ENCODE peak calls at places on chromosomes 7 and 10, in nine cellular contexts. One of them, this sample, is unnamed.

GRCh38 chr10:50635286-50635685 is 11.5 kb upstream of the SGMS1 start:
- DNase-seq in astrocyte of the cerebellum: peak
- DNase-seq in upper lobe of right lung: no peak
- DNase-seq in left ventricle myocardium inferior: no peak
- DNase-seq in heart left ventricle: no peak
- DNase-seq in glutamatergic neuron: no peak
- DNase-seq in psoas muscle: no peak
- DNase-seq in progenitor cell of endocrine pancreas: no peak
- DNase-seq in GM10248: no peak
- DNase-seq in this sample: no peak

GRCh38 chr7:91083855-91084644 is 180.2 kb upstream of the FZD1 start:
- DNase-seq in progenitor cell of endocrine pancreas: no peak
- DNase-seq in psoas muscle: no peak
- DNase-seq in upper lobe of right lung: peak
- DNase-seq in heart left ventricle: peak
- DNase-seq in glutamatergic neuron: no peak
- DNase-seq in GM10248: no peak
- DNase-seq in astrocyte of the cerebellum: no peak
- DNase-seq in left ventricle myocardium inferior: peak
- DNase-seq in this sample: no peak

GRCh38 chr7:127822822-127823508 is 171.0 kb downstream of the SND1 start:
- DNase-seq in heart left ventricle: no peak
- DNase-seq in progenitor cell of endocrine pancreas: no peak
- DNase-seq in astrocyte of the cerebellum: no peak
- DNase-seq in glutamatergic neuron: no peak
- DNase-seq in psoas muscle: no peak
- DNase-seq in left ventricle myocardium inferior: no peak
- DNase-seq in GM10248: no peak
- DNase-seq in upper lobe of right lung: no peak
- DNase-seq in this sample: no peak

GRCh38 chr10:60340973-60341372 is 48.7 kb downstream of the ANK3 start:
- DNase-seq in progenitor cell of endocrine pancreas: no peak
- DNase-seq in upper lobe of right lung: no peak
- DNase-seq in GM10248: no peak
- DNase-seq in heart left ventricle: no peak
- DNase-seq in psoas muscle: no peak
- DNase-seq in astrocyte of the cerebellum: no peak
- DNase-seq in glutamatergic neuron: no peak
- DNase-seq in left ventricle myocardium inferior: no peak
- DNase-seq in this sample: no peak

GRCh38 chr7:128792471-128793183 is 859 bp downstream of the CCDC136 start:
- DNase-seq in progenitor cell of endocrine pancreas: no peak
- DNase-seq in psoas muscle: no peak
- DNase-seq in astrocyte of the cerebellum: no peak
- DNase-seq in GM10248: no peak
- DNase-seq in glutamatergic neuron: peak
- DNase-seq in upper lobe of right lung: no peak
- DNase-seq in heart left ventricle: peak
- DNase-seq in left ventricle myocardium inferior: peak
- DNase-seq in this sample: no peak

GRCh38 chr7:4345004-4345403 is 337.1 kb upstream of the FOXK1 start:
- DNase-seq in heart left ventricle: no peak
- DNase-seq in progenitor cell of endocrine pancreas: no peak
- DNase-seq in glutamatergic neuron: no peak
- DNase-seq in psoas muscle: no peak
- DNase-seq in upper lobe of right lung: no peak
- DNase-seq in left ventricle myocardium inferior: no peak
- DNase-seq in GM10248: no peak
- DNase-seq in astrocyte of the cerebellum: no peak
- DNase-seq in this sample: no peak

GRCh38 chr7:1085910-1086421 is 1.9 kb upstream of the GPER1 start:
- DNase-seq in astrocyte of the cerebellum: no peak
- DNase-seq in upper lobe of right lung: no peak
- DNase-seq in progenitor cell of endocrine pancreas: no peak
- DNase-seq in left ventricle myocardium inferior: no peak
- DNase-seq in GM10248: no peak
- DNase-seq in heart left ventricle: no peak
- DNase-seq in glutamatergic neuron: no peak
- DNase-seq in psoas muscle: no peak
- DNase-seq in this sample: no peak

GRCh38 chr10:84552478-84552877 is 224.1 kb downstream of the CCSER2 start:
- DNase-seq in upper lobe of right lung: no peak
- DNase-seq in astrocyte of the cerebellum: no peak
- DNase-seq in left ventricle myocardium inferior: no peak
- DNase-seq in psoas muscle: no peak
- DNase-seq in progenitor cell of endocrine pancreas: no peak
- DNase-seq in GM10248: no peak
- DNase-seq in glutamatergic neuron: no peak
- DNase-seq in heart left ventricle: no peak
- DNase-seq in this sample: no peak

GRCh38 chr7:129845972-129846327 is 106.8 kb downstream of the UBE2H start:
- DNase-seq in astrocyte of the cerebellum: peak
- DNase-seq in glutamatergic neuron: no peak
- DNase-seq in left ventricle myocardium inferior: no peak
- DNase-seq in upper lobe of right lung: no peak
- DNase-seq in progenitor cell of endocrine pancreas: no peak
- DNase-seq in GM10248: no peak
- DNase-seq in psoas muscle: no peak
- DNase-seq in heart left ventricle: no peak
- DNase-seq in this sample: no peak

DNA sequence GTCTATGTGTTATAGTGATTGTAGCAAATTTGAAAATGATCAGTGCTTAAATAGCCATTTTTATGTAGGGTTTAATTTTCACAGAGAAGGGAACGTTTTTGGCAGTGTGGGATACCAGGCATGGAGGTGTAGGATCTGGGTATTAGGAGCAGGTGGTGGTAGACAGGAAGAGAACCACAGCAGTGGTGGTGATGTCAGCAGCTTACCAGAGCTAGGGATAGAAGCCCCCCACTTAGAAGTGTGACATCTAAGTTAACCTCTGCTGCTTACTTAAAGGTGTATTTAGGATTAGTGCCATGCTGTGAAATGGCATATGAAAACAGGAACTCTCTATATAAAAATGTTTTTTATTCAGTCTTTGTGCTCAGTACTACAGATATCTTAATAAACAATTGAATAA is 73.8 kb downstream of the CREM start:
- DNase-seq in left ventricle myocardium inferior: no peak
- DNase-seq in GM10248: no peak
- DNase-seq in progenitor cell of endocrine pancreas: no peak
- DNase-seq in glutamatergic neuron: no peak
- DNase-seq in astrocyte of the cerebellum: no peak
- DNase-seq in heart left ventricle: no peak
- DNase-seq in psoas muscle: no peak
- DNase-seq in upper lobe of right lung: no peak
- DNase-seq in this sample: no peak
- TF ChIP-seq CTCF in left ventricle myocardium inferior: no peak
- TF ChIP-seq CTCF in GM10248: no peak
- TF ChIP-seq CTCF in progenitor cell of endocrine pancreas: no peak
- TF ChIP-seq CTCF in glutamatergic neuron: no peak
- TF ChIP-seq CTCF in astrocyte of the cerebellum: no peak
- TF ChIP-seq CTCF in heart left ventricle: no peak
- TF ChIP-seq CTCF in psoas muscle: no peak
- TF ChIP-seq CTCF in upper lobe of right lung: no peak
- TF ChIP-seq CTCF in this sample: no peak

DNA sequence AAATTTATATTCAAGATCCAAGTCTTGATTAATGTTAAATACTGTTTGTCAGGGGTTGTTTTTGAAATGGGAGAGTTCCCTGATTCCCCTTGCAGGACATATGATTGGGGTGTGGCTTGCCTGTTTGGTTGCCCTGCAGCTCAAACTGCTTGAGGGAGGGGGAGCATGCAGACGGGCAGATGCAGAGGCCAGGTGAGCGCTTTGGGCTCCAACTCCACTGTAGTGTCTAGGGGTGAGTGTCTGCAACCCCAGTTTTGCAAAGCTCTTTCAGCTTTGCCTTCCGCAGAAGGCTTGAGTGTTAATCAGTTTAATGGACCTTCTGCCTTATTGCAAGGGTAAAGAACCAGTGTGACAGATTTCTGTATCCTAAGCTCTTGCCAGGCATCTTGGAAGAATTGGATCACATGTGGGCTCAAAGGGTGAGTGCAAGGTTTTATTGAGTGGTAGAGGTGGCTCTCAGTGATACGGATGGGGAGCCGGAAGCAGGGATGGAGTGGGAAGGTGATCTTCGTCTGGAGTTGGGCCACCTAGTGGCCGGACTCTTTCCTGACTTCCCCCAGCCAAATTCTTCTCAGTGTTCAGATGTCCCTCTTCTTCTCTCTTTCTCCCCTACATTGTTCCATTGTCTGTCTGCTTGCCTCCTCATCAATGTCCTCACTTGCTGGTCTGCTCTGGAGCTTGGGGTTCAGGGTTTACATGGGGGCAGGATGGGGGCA is 479.7 kb downstream of the ATRNL1 start:
- DNase-seq in left ventricle myocardium inferior: no peak
- DNase-seq in astrocyte of the cerebellum: no peak
- DNase-seq in upper lobe of right lung: no peak
- DNase-seq in glutamatergic neuron: peak
- DNase-seq in progenitor cell of endocrine pancreas: no peak
- DNase-seq in GM10248: peak
- DNase-seq in psoas muscle: no peak
- DNase-seq in heart left ventricle: no peak
- DNase-seq in this sample: no peak
- TF ChIP-seq CTCF in left ventricle myocardium inferior: no peak
- TF ChIP-seq CTCF in astrocyte of the cerebellum: peak
- TF ChIP-seq CTCF in upper lobe of right lung: peak
- TF ChIP-seq CTCF in glutamatergic neuron: peak
- TF ChIP-seq CTCF in progenitor cell of endocrine pancreas: peak
- TF ChIP-seq CTCF in GM10248: peak
- TF ChIP-seq CTCF in psoas muscle: no peak
- TF ChIP-seq CTCF in heart left ventricle: no peak
- TF ChIP-seq CTCF in this sample: no peak

GRCh38 chr10:79507436-79508167 is 4.7 kb upstream of the EIF5AL1 start:
- DNase-seq in heart left ventricle: no peak
- DNase-seq in GM10248: no peak
- DNase-seq in upper lobe of right lung: no peak
- DNase-seq in glutamatergic neuron: no peak
- DNase-seq in astrocyte of the cerebellum: no peak
- DNase-seq in psoas muscle: no peak
- DNase-seq in progenitor cell of endocrine pancreas: no peak
- DNase-seq in left ventricle myocardium inferior: no peak
- DNase-seq in this sample: no peak

GRCh38 chr10:79496896-79497295 is 15.4 kb upstream of the EIF5AL1 start:
- DNase-seq in glutamatergic neuron: no peak
- DNase-seq in psoas muscle: no peak
- DNase-seq in upper lobe of right lung: no peak
- DNase-seq in heart left ventricle: no peak
- DNase-seq in left ventricle myocardium inferior: no peak
- DNase-seq in astrocyte of the cerebellum: no peak
- DNase-seq in GM10248: no peak
- DNase-seq in progenitor cell of endocrine pancreas: no peak
- DNase-seq in this sample: no peak

GRCh38 chr10:79498431-79498830 is 13.9 kb upstream of the EIF5AL1 start:
- DNase-seq in GM10248: no peak
- DNase-seq in glutamatergic neuron: no peak
- DNase-seq in astrocyte of the cerebellum: no peak
- DNase-seq in heart left ventricle: no peak
- DNase-seq in progenitor cell of endocrine pancreas: no peak
- DNase-seq in psoas muscle: no peak
- DNase-seq in upper lobe of right lung: no peak
- DNase-seq in left ventricle myocardium inferior: no peak
- DNase-seq in this sample: no peak

GRCh38 chr10:79505771-79506351 is 6.5 kb upstream of the EIF5AL1 start:
- DNase-seq in psoas muscle: no peak
- DNase-seq in glutamatergic neuron: no peak
- DNase-seq in left ventricle myocardium inferior: no peak
- DNase-seq in upper lobe of right lung: no peak
- DNase-seq in heart left ventricle: no peak
- DNase-seq in astrocyte of the cerebellum: no peak
- DNase-seq in GM10248: no peak
- DNase-seq in progenitor cell of endocrine pancreas: no peak
- DNase-seq in this sample: no peak

DNA sequence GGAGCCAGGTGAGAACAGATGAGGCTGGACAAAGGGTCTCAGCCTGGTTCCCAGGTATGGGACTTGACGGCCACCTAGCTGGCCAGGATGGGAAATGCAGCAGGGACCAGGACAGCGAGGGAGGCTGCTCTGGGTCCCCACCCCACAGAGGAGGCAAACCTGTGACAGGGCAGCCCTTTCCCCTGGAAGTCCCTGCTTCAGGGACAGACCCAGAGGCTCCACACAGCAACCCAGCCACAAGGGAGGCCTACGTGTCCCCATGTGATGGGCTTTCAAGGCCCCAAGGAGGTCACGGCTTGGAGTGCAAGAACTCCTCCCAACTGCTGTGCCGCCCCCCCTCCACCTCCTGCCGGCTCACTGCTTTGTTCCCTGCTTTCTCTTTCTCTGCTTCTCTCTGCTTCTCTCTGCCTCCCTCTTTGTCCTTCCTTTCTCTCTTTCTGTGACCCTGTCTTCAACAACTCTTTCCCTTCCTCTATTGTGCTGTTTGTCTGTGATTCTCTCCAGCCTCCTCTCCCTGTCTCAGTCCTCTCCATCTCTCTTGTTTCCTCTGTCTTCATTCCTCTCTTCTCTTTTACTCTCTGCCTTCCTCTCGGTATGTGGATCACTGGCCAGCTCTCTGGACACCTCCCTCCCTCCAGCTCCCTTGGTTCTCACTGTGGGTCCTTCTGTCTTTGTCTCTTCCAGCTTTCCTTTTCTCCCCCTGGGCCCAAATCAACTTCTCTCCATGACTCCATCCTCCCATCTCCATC is 9.6 kb upstream of the EIF5AL1 start:
- DNase-seq in heart left ventricle: no peak
- DNase-seq in glutamatergic neuron: peak
- DNase-seq in psoas muscle: no peak
- DNase-seq in astrocyte of the cerebellum: no peak
- DNase-seq in upper lobe of right lung: no peak
- DNase-seq in progenitor cell of endocrine pancreas: peak
- DNase-seq in GM10248: no peak
- DNase-seq in left ventricle myocardium inferior: no peak
- DNase-seq in this sample: no peak
- TF ChIP-seq CTCF in heart left ventricle: peak
- TF ChIP-seq CTCF in glutamatergic neuron: peak
- TF ChIP-seq CTCF in psoas muscle: peak
- TF ChIP-seq CTCF in astrocyte of the cerebellum: peak
- TF ChIP-seq CTCF in upper lobe of right lung: peak
- TF ChIP-seq CTCF in progenitor cell of endocrine pancreas: peak
- TF ChIP-seq CTCF in GM10248: peak
- TF ChIP-seq CTCF in left ventricle myocardium inferior: peak
- TF ChIP-seq CTCF in this sample: no peak

DNA sequence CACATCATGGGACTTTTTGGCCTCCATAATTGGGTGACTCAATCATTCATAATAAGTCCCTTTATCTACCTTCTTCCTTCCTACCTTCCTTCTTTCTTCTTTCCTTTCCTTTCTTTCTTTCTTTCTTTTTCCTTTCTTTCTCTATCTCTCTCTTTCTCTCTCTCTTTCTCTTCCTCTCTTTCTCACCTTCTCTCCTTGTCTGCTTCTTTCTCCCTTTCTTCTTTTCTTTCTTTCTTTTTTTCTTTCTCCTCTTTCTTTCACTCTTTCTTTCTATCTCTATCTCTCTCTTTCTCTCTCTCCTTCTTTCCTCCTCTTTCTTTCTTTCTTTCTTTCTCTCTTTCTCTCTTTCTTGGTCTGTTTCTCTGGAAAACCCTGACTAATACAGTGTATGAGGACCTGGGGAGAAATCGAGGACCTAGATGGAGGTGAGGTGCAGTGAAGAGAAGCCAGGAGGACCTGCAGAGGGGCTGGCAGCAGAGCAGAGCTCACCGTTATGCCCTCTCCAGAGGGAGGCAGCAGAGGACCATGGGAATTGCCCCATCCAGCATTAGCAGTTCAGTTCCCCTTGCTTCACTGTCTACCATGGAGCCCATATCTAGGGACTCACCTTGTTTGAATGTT is 52.7 kb upstream of the BTRC start:
- DNase-seq in glutamatergic neuron: no peak
- DNase-seq in astrocyte of the cerebellum: no peak
- DNase-seq in progenitor cell of endocrine pancreas: no peak
- DNase-seq in psoas muscle: peak
- DNase-seq in heart left ventricle: peak
- DNase-seq in left ventricle myocardium inferior: no peak
- DNase-seq in GM10248: peak
- DNase-seq in upper lobe of right lung: no peak
- DNase-seq in this sample: no peak
- TF ChIP-seq CTCF in glutamatergic neuron: no peak
- TF ChIP-seq CTCF in astrocyte of the cerebellum: peak
- TF ChIP-seq CTCF in progenitor cell of endocrine pancreas: peak
- TF ChIP-seq CTCF in psoas muscle: peak
- TF ChIP-seq CTCF in heart left ventricle: peak
- TF ChIP-seq CTCF in left ventricle myocardium inferior: peak
- TF ChIP-seq CTCF in GM10248: peak
- TF ChIP-seq CTCF in upper lobe of right lung: peak
- TF ChIP-seq CTCF in this sample: no peak